ENCODE peak calls at places on chromosome 6, in ten cellular contexts. Q, W, C, B, R, J, V, O, D and F are unnamed samples.

GRCh38 chr6:1747531-1747930 is 137.8 kb downstream of the FOXC1 start:
- DNase-seq in W (no peak), R (no peak), B (no peak), J (no peak), V (no peak), C (no peak), O (no peak), D (no peak), Q (no peak), F (no peak)

GRCh38 chr6:136846046-136846445 is 23.7 kb downstream of the PEX7 start:
- DNase-seq in C (peak), O (peak), W (no peak), B (peak), D (peak), Q (peak), V (peak), J (peak), R (peak), F (peak)

GRCh38 chr6:6461138-6461537 is 127.4 kb upstream of the LY86 start:
- DNase-seq in B (no peak), R (no peak), O (no peak), V (no peak), C (no peak), J (no peak), D (no peak), W (no peak), Q (no peak), F (no peak)

GRCh38 chr6:43707767-43708166 is 20.2 kb upstream of the MRPS18A start:
- DNase-seq in V (no peak), W (no peak), B (no peak), D (peak), C (no peak), J (no peak), R (no peak), O (no peak), Q (no peak), F (no peak)

GRCh38 chr6:158481612-158482473 is 78.0 kb upstream of the TMEM181 start:
- DNase-seq in C (no peak), Q (no peak), R (peak), J (no peak), W (no peak), B (peak), V (no peak), O (no peak), D (no peak), F (no peak)

GRCh38 chr6:64034840-64035656 is 399.4 kb downstream of the PHF3 start:
- DNase-seq in C (no peak), J (no peak), W (no peak), D (no peak), R (peak), B (peak), O (no peak), Q (no peak), V (no peak), F (no peak)

GRCh38 chr6:77456531-77457248 is 6.6 kb downstream of the HTR1B start:
- DNase-seq in V (no peak), Q (no peak), C (peak), B (peak), O (no peak), J (no peak), W (no peak), D (no peak), R (peak), F (no peak)

GRCh38 chr6:139587469-139587868 is 213.0 kb upstream of the CITED2 start:
- DNase-seq in W (no peak), V (no peak), B (peak), O (no peak), R (peak), Q (no peak), J (no peak), D (no peak), C (peak), F (no peak)

GRCh38 chr6:20673458-20673857 is 139.2 kb downstream of the CDKAL1 start:
- DNase-seq in Q (no peak), O (no peak), V (no peak), W (no peak), B (no peak), C (no peak), J (no peak), R (no peak), D (no peak), F (no peak)

GRCh38 chr6:4487538-4487937 is 288.7 kb upstream of the CDYL start:
- DNase-seq in C (no peak), W (no peak), D (no peak), O (no peak), B (no peak), V (no peak), R (peak), Q (no peak), J (no peak), F (no peak)

GRCh38 chr6:140388141-140388802 is 1013.8 kb upstream of the CITED2 start:
- DNase-seq in C (no peak), D (no peak), R (peak), W (no peak), Q (no peak), B (no peak), O (no peak), V (no peak), J (no peak), F (no peak)